ENCODE peak calls at places on chromosomes 16 and 17, in five cellular contexts. Y is GM12878, E is K562, S is GM23338, A is HepG2. T is an unnamed sample.

GRCh38 chr16:13645525-13645924 is 274.4 kb upstream of the ERCC4 start:
- DNase-seq in Y (no peak), E (no peak), S (no peak), A (no peak), T (no peak)

GRCh38 chr16:1153480-1154160 is 714 bp downstream of the CACNA1H start:
- DNase-seq in Y (no peak), E (peak; percentile 51), S (no peak), A (no peak), T (no peak)

GRCh38 chr16:52494145-52494544 is 52.8 kb downstream of the TOX3 start:
- DNase-seq in Y (no peak), E (no peak), S (no peak), A (no peak), T (no peak)

GRCh38 chr16:67655363-67655762 is 4.7 kb downstream of the ACD start:
- DNase-seq in Y (no peak), E (no peak), S (no peak), A (no peak), T (no peak)

GRCh38 chr16:30010817-30011504 is at the start of gene DOC2A:
- DNase-seq in Y (no peak), E (peak; percentile 74), S (peak; percentile 87), A (no peak), T (no peak)

GRCh38 chr17:47694018-47694817 is at the start of gene TBKBP1:
- DNase-seq in Y (no peak), E (peak; percentile 89), S (peak; percentile 92), A (peak; percentile 41), T (peak; percentile 59)

GRCh38 chr17:7843536-7844291 is 9.7 kb downstream of the KDM6B start:
- DNase-seq in Y (peak; percentile 70), E (peak; percentile 60), S (peak; percentile 95), A (peak; percentile 85), T (peak; percentile 90)

GRCh38 chr17:59466943-59467801 is 98.2 kb upstream of the DHX40 start:
- DNase-seq in Y (no peak), E (no peak), S (no peak), A (peak; percentile 41), T (no peak)

GRCh38 chr16:13178318-13178717 is 276.9 kb downstream of the SHISA9 start:
- DNase-seq in Y (no peak), E (no peak), S (no peak), A (no peak), T (no peak)

GRCh38 chr16:77289331-77289809 is 90.2 kb downstream of the SYCE1L start:
- DNase-seq in Y (no peak), E (no peak), S (no peak), A (no peak), T (peak; percentile 20)

GRCh38 chr16:26787924-26788323 is 278.8 kb upstream of the C16orf82 start:
- DNase-seq in Y (no peak), E (peak; percentile 47), S (no peak), A (no peak), T (peak; percentile 42)

GRCh38 chr16:85984211-85984880 is 85.4 kb downstream of the IRF8 start:
- DNase-seq in Y (no peak), E (no peak), S (no peak), A (no peak), T (no peak)

GRCh38 chr16:87384162-87384999 is 805 bp upstream of the FBXO31 start:
- DNase-seq in Y (no peak), E (peak; percentile 39), S (peak; percentile 79), A (peak; percentile 57), T (peak; percentile 42)

GRCh38 chr17:61520897-61521296 is 68.7 kb downstream of the TBX4 start:
- DNase-seq in Y (no peak), E (no peak), S (no peak), A (no peak), T (no peak)

GRCh38 chr17:61517265-61517664 is 65.0 kb downstream of the TBX4 start:
- DNase-seq in Y (no peak), E (no peak), S (no peak), A (no peak), T (no peak)

GRCh38 chr17:61519754-61520440 is 67.7 kb downstream of the TBX4 start:
- DNase-seq in Y (no peak), E (no peak), S (no peak), A (no peak), T (no peak)

GRCh38 chr17:61519139-61519538 is 66.9 kb downstream of the TBX4 start:
- DNase-seq in Y (no peak), E (no peak), S (no peak), A (no peak), T (no peak)

DNA sequence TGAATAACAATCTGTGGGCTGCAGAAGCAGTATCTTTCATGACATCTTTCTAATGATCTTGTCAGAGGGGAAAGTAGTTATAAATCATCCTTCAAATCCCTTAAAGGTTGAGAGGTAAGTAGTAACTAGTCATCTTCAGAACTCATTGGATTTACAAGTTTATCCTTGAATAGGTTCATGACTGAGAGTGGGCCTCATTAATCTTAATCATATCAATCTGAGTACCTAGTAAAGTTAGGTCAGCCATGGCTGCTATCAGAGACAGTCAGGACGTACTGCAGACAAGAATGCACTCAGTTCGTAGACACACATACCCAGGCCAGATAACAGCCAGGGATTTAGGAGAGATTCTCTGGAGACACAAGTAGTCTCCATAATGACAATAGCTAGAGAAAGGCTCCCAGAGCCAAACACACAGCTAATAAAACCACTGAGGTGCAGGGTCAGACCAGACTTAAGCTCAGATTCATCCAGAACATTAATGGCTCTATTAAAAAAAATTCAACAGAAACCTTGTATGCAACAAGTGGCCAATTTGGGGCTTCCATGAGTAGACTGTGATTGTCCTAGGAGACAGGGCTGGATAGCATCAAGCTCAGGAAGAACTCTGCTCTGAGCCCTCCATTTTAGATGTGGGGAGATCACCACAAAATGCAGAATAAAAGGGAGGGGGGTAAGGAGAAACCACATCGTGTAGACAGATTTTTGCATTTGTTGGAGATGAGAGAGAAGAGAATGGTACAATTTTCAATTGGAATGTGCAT is 65.8 kb downstream of the TBX4 start:
- DNase-seq in Y (no peak), E (no peak), S (no peak), A (no peak), T (no peak)
- TF ChIP-seq JUNB in Y (no peak), E (no peak), S (no peak), A (no peak), T (no peak)

DNA sequence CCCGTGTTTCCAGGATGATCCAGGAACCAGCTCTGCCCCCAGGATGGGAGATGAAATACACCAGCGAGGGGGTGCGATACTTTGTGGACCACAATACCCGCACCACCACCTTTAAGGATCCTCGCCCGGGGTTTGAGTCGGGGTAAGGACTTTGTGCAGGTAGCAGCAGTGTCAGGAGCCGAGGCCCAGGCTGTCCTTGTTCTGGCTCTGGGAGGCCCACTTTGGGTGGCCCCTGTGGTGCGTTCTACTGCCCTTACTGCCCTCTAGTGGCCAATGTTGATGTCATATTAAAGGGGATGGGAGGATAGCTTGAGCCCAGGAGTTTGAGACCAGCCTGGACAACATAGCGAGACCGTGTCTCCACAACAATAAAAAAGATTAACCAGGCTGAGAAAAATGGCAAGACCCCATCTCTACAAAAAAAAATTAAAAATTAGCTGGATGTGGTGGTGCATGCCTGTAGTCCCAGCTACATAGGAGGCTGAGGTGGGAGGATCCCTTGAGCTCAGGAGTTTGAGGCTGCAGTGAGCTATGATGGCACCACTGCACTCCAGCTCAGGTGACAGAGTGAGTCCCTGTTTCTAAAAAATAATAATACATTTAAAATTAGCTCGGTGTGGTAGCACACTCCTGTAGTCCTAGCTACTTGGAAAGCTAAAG is 20.9 kb upstream of the CLEC18A start:
- DNase-seq in Y (no peak), E (peak; percentile 89), S (peak; percentile 90), A (peak; percentile 76), T (peak; percentile 82)
- TF ChIP-seq JUNB in Y (no peak), E (no peak), S (no peak), A (no peak), T (no peak)

DNA sequence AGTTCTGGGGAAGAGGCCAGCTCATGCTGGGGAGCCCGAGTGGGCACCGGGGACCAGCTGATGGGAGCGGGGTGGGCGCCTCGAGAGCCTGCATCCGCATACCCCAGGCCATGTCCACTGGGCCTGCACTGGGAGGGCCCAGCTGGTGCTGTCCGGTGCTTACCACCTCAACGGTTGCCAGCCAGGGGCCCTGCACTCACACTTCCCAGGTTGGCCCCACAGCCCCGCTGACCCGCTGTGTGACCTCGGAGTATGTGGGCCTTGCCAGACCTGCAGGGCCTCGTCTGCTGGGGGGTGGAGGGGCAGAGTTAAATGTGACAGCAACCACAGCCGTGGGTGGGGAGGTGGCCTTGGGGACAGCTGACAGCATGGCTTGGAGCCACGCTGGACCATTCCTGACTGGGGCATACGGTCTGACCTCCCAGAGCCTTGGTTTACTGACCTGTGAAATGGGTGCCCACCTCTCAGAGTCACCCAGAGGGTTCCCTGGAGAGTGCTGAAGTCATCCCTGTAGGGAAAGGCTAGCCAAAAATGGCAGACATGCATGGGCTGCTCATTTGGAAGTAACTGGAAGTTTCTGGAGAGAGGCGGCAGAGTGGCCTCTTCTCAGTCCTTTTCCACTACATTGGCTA is 5.4 kb upstream of the GAA start:
- DNase-seq in Y (no peak), E (no peak), S (no peak), A (no peak), T (no peak)
- TF ChIP-seq JUNB in Y (no peak), E (no peak), S (no peak), A (no peak), T (no peak)

DNA sequence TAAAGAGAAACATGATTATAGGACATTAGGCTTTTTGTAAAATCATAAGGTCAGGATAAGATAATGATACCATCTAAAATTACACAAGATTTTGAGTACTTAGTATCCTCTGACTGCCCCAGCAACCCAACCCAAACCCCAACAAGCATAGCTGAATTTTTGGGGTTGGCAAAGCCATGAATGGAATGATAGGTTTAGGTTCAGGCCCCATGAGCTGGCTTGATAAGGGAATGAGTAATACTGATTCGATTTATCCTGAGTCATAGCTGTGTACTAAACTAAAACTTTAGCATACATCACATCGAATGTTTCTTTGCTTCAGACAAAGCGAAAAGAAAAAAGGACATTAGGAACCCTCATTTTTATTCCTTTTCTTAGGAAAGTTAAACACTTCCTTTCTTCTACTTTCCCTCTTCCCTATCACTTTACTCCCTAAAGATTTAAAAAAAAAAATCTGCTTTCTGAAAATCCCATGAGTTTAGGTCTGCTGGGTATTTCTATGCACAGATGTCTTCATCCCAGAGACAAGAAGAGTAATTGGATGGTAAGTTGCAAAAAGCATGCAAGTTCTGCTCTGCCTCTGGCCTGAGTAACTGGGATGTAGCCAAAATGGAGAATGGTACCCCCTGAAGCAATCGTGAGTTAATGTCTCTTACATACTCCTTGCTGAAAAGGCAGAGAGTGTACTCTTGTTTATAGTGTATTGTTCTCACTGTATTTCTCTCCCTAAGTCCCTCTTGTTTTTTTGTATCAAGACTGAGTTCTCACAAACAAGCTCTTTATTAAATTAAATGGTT is 259.3 kb downstream of the IRX3 start:
- DNase-seq in Y (no peak), E (no peak), S (no peak), A (no peak), T (peak; percentile 6)
- TF ChIP-seq JUNB in Y (no peak), E (no peak), S (no peak), A (no peak), T (no peak)

DNA sequence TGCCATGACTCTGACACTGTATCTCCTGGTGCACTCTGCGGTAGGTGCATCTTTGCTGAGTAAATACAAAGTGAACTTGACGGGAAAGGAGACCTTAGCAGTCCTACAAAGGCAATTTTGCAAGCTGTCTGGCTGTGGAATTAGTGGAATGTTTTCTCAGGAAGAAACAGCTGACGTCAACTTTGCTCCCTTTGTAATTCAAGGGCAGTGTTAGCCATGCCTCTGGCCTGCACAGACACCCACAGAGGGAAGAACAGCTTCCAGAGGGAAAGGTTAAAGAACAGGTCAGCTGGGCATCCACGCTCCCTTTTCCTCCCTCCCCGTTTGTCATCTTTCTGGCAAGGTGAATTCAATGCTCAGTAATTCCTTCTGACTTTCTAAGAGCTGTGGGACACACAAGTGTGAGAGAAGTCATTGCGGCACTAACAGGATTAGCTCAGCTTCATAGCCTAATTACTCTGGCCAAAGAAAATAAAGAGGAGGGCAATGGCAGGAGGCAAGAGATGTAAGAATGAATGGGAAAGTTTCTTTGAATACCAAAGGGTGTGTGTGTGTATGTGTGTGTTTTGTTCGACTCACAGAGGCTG is 476.9 kb upstream of the GOT2 start:
- DNase-seq in Y (no peak), E (no peak), S (peak; percentile 83), A (peak; percentile 92), T (peak; percentile 96)
- TF ChIP-seq JUNB in Y (no peak), E (no peak), S (no peak), A (no peak), T (peak; percentile 91)

T was measured in A549.